ENCODE peak calls at places on chromosomes 7 and 10, in ten cellular contexts. B is breast epithelium, S is astrocyte of the spinal cord, R is sigmoid colon, P is esophagus muscularis mucosa, G is heart right ventricle, I is HFF-Myc, D is left ventricle myocardium inferior, V is lung, U is uterus. L is an unnamed sample.

GRCh38 chr7:20797174-20798080 is 10.7 kb upstream of the SP8 start:
- DNase-seq in V (no peak), G (no peak), P (no peak), U (no peak), B (no peak), D (no peak), I (no peak), S (no peak), R (no peak), L (no peak)

GRCh38 chr7:104207348-104207730 is 474 bp downstream of the ORC5 start:
- DNase-seq in I (no peak), V (no peak), B (no peak), U (no peak), G (no peak), R (no peak), D (no peak), P (no peak), S (peak; percentile 36), L (no peak)

GRCh38 chr7:139230078-139230477 is 959 bp upstream of the UBN2 start:
- DNase-seq in V (no peak), S (no peak), G (no peak), B (no peak), I (no peak), U (no peak), R (no peak), D (no peak), P (no peak), L (no peak)

GRCh38 chr10:116667484-116667883 is 46.7 kb downstream of the PNLIPRP2 start:
- DNase-seq in P (no peak), D (no peak), S (no peak), I (no peak), R (no peak), B (no peak), V (no peak), U (no peak), G (no peak), L (peak; percentile 54)

GRCh38 chr10:51176976-51177690 is 102.8 kb downstream of the PRKG1 start:
- DNase-seq in B (no peak), D (no peak), I (no peak), V (no peak), G (no peak), R (no peak), P (no peak), U (no peak), S (peak; percentile 6), L (no peak)

GRCh38 chr7:96328016-96328415 is 6.1 kb upstream of the SLC25A13 start:
- DNase-seq in U (no peak), V (no peak), G (no peak), S (no peak), B (no peak), I (no peak), P (peak; percentile 75), D (no peak), R (no peak), L (no peak)

GRCh38 chr7:69052447-69052846 is 545.8 kb upstream of the AUTS2 start:
- DNase-seq in B (no peak), V (no peak), I (no peak), U (no peak), D (no peak), R (no peak), S (no peak), P (peak; percentile 82), G (no peak), L (no peak)

GRCh38 chr7:152897401-152897800 is 137.8 kb downstream of the ACTR3B start:
- DNase-seq in S (no peak), G (no peak), P (no peak), D (no peak), B (no peak), R (no peak), U (no peak), I (no peak), V (no peak), L (no peak)

GRCh38 chr10:27865221-27865635 is 119.6 kb upstream of the MKX start:
- DNase-seq in B (no peak), U (no peak), P (no peak), S (peak; percentile 19), D (no peak), R (no peak), V (no peak), G (no peak), I (peak; percentile 24), L (no peak)

GRCh38 chr10:25026463-25026862 is 10.1 kb downstream of the THNSL1 start:
- DNase-seq in B (no peak), S (peak; percentile 25), D (no peak), V (no peak), I (no peak), G (no peak), R (no peak), U (no peak), P (no peak), L (no peak)

GRCh38 chr7:100141554-100141949 is 7.2 kb upstream of the LAMTOR4 start:
- DNase-seq in D (no peak), B (no peak), P (no peak), U (no peak), R (no peak), S (no peak), I (no peak), G (no peak), V (no peak), L (no peak)

GRCh38 chr7:68185641-68186040 is 1189.0 kb downstream of the TYW1 start:
- DNase-seq in B (no peak), V (no peak), G (no peak), P (no peak), U (no peak), D (no peak), R (no peak), S (no peak), I (no peak), L (no peak)

GRCh38 chr10:71621783-71622526 is 97.6 kb downstream of the C10orf105 start:
- DNase-seq in P (no peak), I (no peak), S (peak; percentile 50), G (peak; percentile 36), R (no peak), V (peak; percentile 38), B (no peak), D (no peak), U (peak; percentile 52), L (no peak)

GRCh38 chr10:94194256-94194655 is 168.5 kb downstream of the NOC3L start:
- DNase-seq in V (no peak), U (no peak), R (no peak), I (peak; percentile 41), P (no peak), B (no peak), G (no peak), D (no peak), S (peak; percentile 59), L (no peak)

GRCh38 chr7:124959676-124960075 is 30.1 kb upstream of the POT1 start:
- DNase-seq in D (no peak), B (no peak), G (no peak), V (no peak), R (no peak), S (peak; percentile 45), P (no peak), I (no peak), U (no peak), L (no peak)

GRCh38 chr10:113111260-113111659 is 161.2 kb downstream of the TCF7L2 start:
- DNase-seq in U (no peak), B (no peak), P (no peak), R (no peak), I (no peak), G (no peak), D (no peak), V (no peak), S (no peak), L (no peak)

DNA sequence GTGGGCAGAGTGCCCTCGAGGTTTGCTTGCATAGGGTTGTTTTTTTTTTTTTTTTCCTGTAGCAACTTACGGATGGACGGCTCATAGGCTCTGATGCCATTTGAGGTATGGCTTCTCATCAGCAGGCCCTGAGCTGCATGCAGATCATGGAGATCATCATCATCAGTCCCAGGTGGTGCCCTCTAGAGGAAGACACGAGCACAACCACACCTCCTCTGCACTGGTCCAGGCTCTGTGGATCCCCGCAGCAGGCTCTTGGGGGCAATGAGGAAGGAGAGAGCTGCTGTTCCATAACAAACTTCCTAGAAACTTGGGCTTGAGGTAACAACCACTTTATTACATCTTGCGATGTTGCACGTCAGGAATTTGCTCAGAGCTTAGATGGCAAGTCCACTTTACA is 132.7 kb upstream of the CXCL12 start:
- DNase-seq in I (no peak), P (no peak), R (no peak), S (no peak), B (no peak), U (no peak), D (no peak), G (no peak), V (no peak), L (no peak)
- TF ChIP-seq CTCF in I (peak; percentile 55), P (no peak), R (no peak), S (peak; percentile 29), B (no peak), U (no peak), D (peak; percentile 33), G (peak; percentile 29), V (no peak), L (peak; percentile 39)

GRCh38 chr7:140899883-140900282 is 24.8 kb downstream of the BRAF start:
- DNase-seq in D (no peak), U (no peak), V (no peak), B (no peak), I (no peak), S (no peak), R (no peak), P (no peak), G (no peak), L (no peak)
- TF ChIP-seq CTCF in D (peak; percentile 21), U (no peak), V (no peak), B (no peak), I (no peak), S (no peak), R (no peak), P (no peak), G (no peak), L (no peak)

DNA sequence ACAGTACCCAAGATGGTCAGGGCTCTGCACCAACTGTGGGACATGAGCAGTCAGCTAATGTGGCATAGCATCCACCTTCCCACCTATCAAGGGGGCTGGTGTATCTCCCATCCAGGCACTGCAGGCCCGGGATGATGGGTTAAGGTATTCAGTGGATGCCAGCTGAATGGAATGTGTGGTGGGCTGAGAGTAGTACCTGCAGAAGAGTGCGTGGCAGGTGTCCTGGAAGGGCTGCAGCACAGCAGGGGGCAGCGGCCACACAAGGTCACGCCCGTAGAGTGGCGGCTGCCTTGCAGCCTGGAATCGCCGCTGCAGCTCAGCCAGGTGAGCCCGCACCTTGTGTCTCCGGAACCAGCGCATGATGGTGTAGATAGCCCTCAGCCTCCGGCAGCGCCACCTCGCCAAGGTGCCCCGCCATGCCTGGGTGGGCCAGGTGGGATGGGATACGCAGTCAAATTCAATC is 13.3 kb downstream of the MYO1G start:
- DNase-seq in P (no peak), R (peak; percentile 37), I (no peak), D (no peak), S (no peak), V (no peak), G (no peak), B (peak; percentile 39), U (no peak), L (no peak)
- TF ChIP-seq CTCF in P (no peak), R (no peak), I (no peak), D (no peak), S (no peak), V (no peak), G (no peak), B (no peak), U (no peak), L (no peak)

GRCh38 chr10:95391570-95392249 is 100.9 kb upstream of the PDLIM1 start:
- DNase-seq in V (no peak), P (no peak), B (no peak), I (peak; percentile 15), U (no peak), S (peak; percentile 83), G (no peak), R (no peak), D (no peak), L (peak; percentile 86)
- TF ChIP-seq CTCF in V (no peak), P (no peak), B (no peak), I (peak; percentile 12), U (peak; percentile 21), S (peak; percentile 35), G (no peak), R (peak; percentile 18), D (no peak), L (peak; percentile 42)

GRCh38 chr10:82377608-82378007 is 502.6 kb downstream of the NRG3 start:
- DNase-seq in P (peak; percentile 85), R (no peak), D (no peak), B (no peak), S (no peak), I (no peak), V (no peak), G (no peak), U (no peak), L (no peak)
- TF ChIP-seq CTCF in P (peak; percentile 5), R (no peak), D (peak; percentile 38), B (no peak), S (peak; percentile 6), I (no peak), V (no peak), G (peak; percentile 24), U (no peak), L (no peak)